ENCODE peak calls at places on chromosomes 4 and X, in seven cellular contexts. P is WTC11; H is K562; E is tibial artery; Q is stimulated activated CD4-positive, alpha-beta T cell treated with anti-CD3 and anti-CD28 coated beads, Interleukin-2, amount 100 ng/mL, for 48 hours; Y is left kidney; D is stimulated activated CD8-positive, alpha-beta memory T cell treated with anti-CD3 and anti-CD28 coated beads, Interleukin-15, amount 100 ng/mL, for 4 hours. V is an unnamed sample.

GRCh38 chr4:185149392-185149791 is 6.3 kb downstream of the SLC25A4 start:
- DNase-seq in P (no peak), H (no peak), E (no peak), Q (no peak), Y (no peak), D (no peak), V (no peak)

GRCh38 chr4:159062381-159062780 is 40.5 kb upstream of the RAPGEF2 start:
- DNase-seq in P (no peak), H (no peak), E (no peak), Q (no peak), Y (no peak), D (no peak), V (no peak)

GRCh38 chrX:47273011-47273730 is 40.4 kb downstream of the USP11 start:
- DNase-seq in P (no peak), H (no peak), E (no peak), Q (no peak), Y (no peak), D (no peak), V (no peak)

GRCh38 chrX:134933248-134933647 is 57.5 kb upstream of the SMIM10 start:
- DNase-seq in P (no peak), H (no peak), E (no peak), Q (no peak), Y (no peak), D (no peak), V (no peak)

GRCh38 chr4:71259911-71260331 is 78.9 kb upstream of the SLC4A4 start:
- DNase-seq in P (no peak), H (no peak), E (no peak), Q (no peak), Y (no peak), D (no peak), V (no peak)

GRCh38 chr4:72896515-72896914 is 173.0 kb downstream of the COX18 start:
- DNase-seq in P (no peak), H (no peak), E (no peak), Q (no peak), Y (no peak), D (no peak), V (no peak)

GRCh38 chrX:30309139-30309571 is at the start of gene NR0B1:
- DNase-seq in P (peak; percentile 14), H (no peak), E (no peak), Q (no peak), Y (peak; percentile 60), D (no peak), V (peak; percentile 38)

GRCh38 chr4:38728651-38729141 is 54.1 kb downstream of the TLR10 start:
- DNase-seq in P (peak; percentile 31), H (peak; percentile 22), E (no peak), Q (no peak), Y (peak; percentile 52), D (no peak), V (no peak)

GRCh38 chr4:41873380-41874295 is 61.6 kb upstream of the TMEM33 start:
- DNase-seq in P (peak; percentile 57), H (no peak), E (no peak), Q (no peak), Y (peak; percentile 59), D (no peak), V (no peak)

GRCh38 chr4:73867783-73868182 is 1.4 kb upstream of the CXCL1 start:
- DNase-seq in P (no peak), H (peak; percentile 19), E (no peak), Q (no peak), Y (peak; percentile 5), D (no peak), V (peak; percentile 6)

GRCh38 chrX:48461830-48462229 is 8.2 kb downstream of the SLC38A5 start:
- DNase-seq in P (no peak), H (no peak), E (no peak), Q (no peak), Y (no peak), D (no peak), V (no peak)

GRCh38 chr4:40247350-40247749 is 50.5 kb downstream of the RHOH start:
- DNase-seq in P (no peak), H (no peak), E (no peak), Q (no peak), Y (no peak), D (no peak), V (no peak)

GRCh38 chrX:27336466-27337091 is 126.6 kb downstream of the PPP4R3C start:
- DNase-seq in P (peak; percentile 57), H (peak; percentile 41), E (no peak), Q (peak; percentile 11), Y (peak; percentile 48), D (no peak), V (peak; percentile 3)

GRCh38 chr4:170278481-170278880 is 188.7 kb upstream of the AADAT start:
- DNase-seq in P (no peak), H (no peak), E (no peak), Q (no peak), Y (no peak), D (no peak), V (no peak)

GRCh38 chr4:126223784-126224407 is 909.1 kb downstream of the FAT4 start:
- DNase-seq in P (no peak), H (peak; percentile 13), E (no peak), Q (no peak), Y (peak; percentile 19), D (no peak), V (no peak)

GRCh38 chr4:123469245-123469644 is 72.7 kb downstream of the SPRY1 start:
- DNase-seq in P (no peak), H (no peak), E (no peak), Q (no peak), Y (no peak), D (no peak), V (no peak)

GRCh38 chr4:2689825-2690700 is 66.1 kb downstream of the TNIP2 start:
- DNase-seq in P (no peak), H (no peak), E (peak; percentile 75), Q (no peak), Y (no peak), D (peak; percentile 13), V (no peak)

GRCh38 chr4:128517739-128518510 is 230.3 kb upstream of the PGRMC2 start:
- DNase-seq in P (no peak), H (peak; percentile 89), E (peak; percentile 84), Q (no peak), Y (peak; percentile 39), D (no peak), V (no peak)

GRCh38 chrX:32524385-32524784 is 687.0 kb downstream of the DMD start:
- DNase-seq in P (no peak), H (no peak), E (no peak), Q (no peak), Y (no peak), D (no peak), V (no peak)

GRCh38 chr4:20028694-20029093 is 223.0 kb upstream of the SLIT2 start:
- DNase-seq in P (no peak), H (no peak), E (no peak), Q (no peak), Y (no peak), D (no peak), V (no peak)

GRCh38 chrX:2548731-2549423 is 48.1 kb upstream of the DHRSX start:
- DNase-seq in P (peak; percentile 44), H (no peak), E (no peak), Q (no peak), Y (peak; percentile 83), D (no peak), V (no peak)

GRCh38 chrX:40299028-40299479 is 201.3 kb upstream of the BCOR start:
- DNase-seq in P (peak; percentile 19), H (peak; percentile 23), E (no peak), Q (no peak), Y (peak; percentile 63), D (no peak), V (peak; percentile 0)

GRCh38 chr4:48899950-48900349 is 6.6 kb downstream of the OCIAD2 start:
- DNase-seq in P (no peak), H (peak; percentile 67), E (no peak), Q (no peak), Y (peak; percentile 11), D (no peak), V (no peak)

GRCh38 chr4:152348670-152349069 is 187.2 kb downstream of the FBXW7 start:
- DNase-seq in P (no peak), H (no peak), E (no peak), Q (no peak), Y (peak; percentile 67), D (no peak), V (no peak)

GRCh38 chr4:171130126-171130801 is 682.9 kb upstream of the GALNTL6 start:
- DNase-seq in P (no peak), H (no peak), E (no peak), Q (no peak), Y (peak; percentile 55), D (no peak), V (no peak)